ENCODE peak calls at places on chromosome 1, in five cellular contexts. Z, F, K, P and Q are unnamed samples.
A peak's percentile ranks its signal among the peaks of the same experiment; 100 is the strongest.

GRCh38 chr1:24949331-24949881 is 19.3 kb upstream of the RUNX3 start:
- DNase-seq in K (no peak), F (peak; percentile 83), P (peak; percentile 51), Z (no peak), Q (peak; percentile 15)

GRCh38 chr1:231161711-231162299 is at the start of gene TRIM67:
- DNase-seq in F (no peak), K (no peak), P (peak; percentile 9), Z (no peak), Q (peak; percentile 7)

GRCh38 chr1:88877382-88877825 is 14.0 kb downstream of the GTF2B start:
- DNase-seq in K (no peak), Z (no peak), F (peak; percentile 36), P (peak; percentile 28), Q (peak; percentile 24)

GRCh38 chr1:29540801-29541357 is 304.6 kb downstream of the PTPRU start:
- DNase-seq in F (no peak), K (no peak), Z (no peak), P (no peak), Q (no peak)

GRCh38 chr1:36342426-36343185 is 19.2 kb upstream of the EVA1B start:
- DNase-seq in Z (peak; percentile 40), K (peak; percentile 47), P (peak; percentile 39), F (peak; percentile 74), Q (no peak)

GRCh38 chr1:10773851-10774614 is 22.4 kb downstream of the CASZ1 start:
- DNase-seq in Z (no peak), F (no peak), P (no peak), K (no peak), Q (no peak)

GRCh38 chr1:16461681-16462080 is 21.2 kb downstream of the NECAP2 start:
- DNase-seq in P (no peak), F (no peak), Z (no peak), K (no peak), Q (no peak)

GRCh38 chr1:33903210-33903589 is 39.3 kb downstream of the HMGB4 start:
- DNase-seq in K (no peak), F (no peak), P (peak; percentile 33), Z (no peak), Q (no peak)

GRCh38 chr1:244248426-244248825 is 197.3 kb downstream of the ZBTB18 start:
- DNase-seq in F (no peak), P (no peak), Z (no peak), K (no peak), Q (no peak)

GRCh38 chr1:119081267-119081666 is 59.2 kb downstream of the WARS2 start:
- DNase-seq in Z (no peak), F (peak; percentile 82), P (no peak), K (no peak), Q (no peak)

GRCh38 chr1:63321788-63322247 is 549 bp upstream of the FOXD3 start:
- DNase-seq in Z (no peak), P (no peak), K (no peak), F (no peak), Q (no peak)

GRCh38 chr1:74689800-74690696 is 16.5 kb upstream of the ERICH3 start:
- DNase-seq in Z (peak; percentile 10), P (peak; percentile 41), K (no peak), F (peak; percentile 47), Q (peak; percentile 53)

GRCh38 chr1:84427520-84428188 is 29.4 kb downstream of the DNASE2B start:
- DNase-seq in K (no peak), P (peak; percentile 5), F (peak; percentile 67), Z (no peak), Q (no peak)

GRCh38 chr1:94783342-94784264 is 36.6 kb upstream of the SLC44A3 start:
- DNase-seq in K (no peak), Z (no peak), F (peak; percentile 82), P (no peak), Q (no peak)

GRCh38 chr1:244970236-244970652 is 105.9 kb upstream of the HNRNPU start:
- DNase-seq in K (peak; percentile 86), P (peak; percentile 89), Z (no peak), F (peak; percentile 70), Q (peak; percentile 77)